ENCODE peak calls at places on chromosomes 7 and 10, in six cellular contexts. One of them, this sample, is unnamed.

GRCh38 chr7:103391976-103392375 is 44.5 kb downstream of the PSMC2 start:
- DNase-seq in tibial artery: no peak
- DNase-seq in MM.1S: no peak
- DNase-seq in IMR-90: peak; percentile 15
- DNase-seq in prostate gland: no peak
- DNase-seq in CD8-positive, alpha-beta T cell: no peak
- DNase-seq in this sample: no peak

GRCh38 chr7:120783721-120784120 is 74.2 kb downstream of the TSPAN12 start:
- DNase-seq in tibial artery: no peak
- DNase-seq in MM.1S: no peak
- DNase-seq in IMR-90: no peak
- DNase-seq in prostate gland: no peak
- DNase-seq in CD8-positive, alpha-beta T cell: no peak
- DNase-seq in this sample: no peak

GRCh38 chr7:151518781-151519044 is 982 bp downstream of the RHEB start:
- DNase-seq in tibial artery: no peak
- DNase-seq in MM.1S: peak; percentile 28
- DNase-seq in IMR-90: no peak
- DNase-seq in prostate gland: no peak
- DNase-seq in CD8-positive, alpha-beta T cell: no peak
- DNase-seq in this sample: no peak

GRCh38 chr7:44759246-44759645 is 10.6 kb downstream of the ZMIZ2 start:
- DNase-seq in tibial artery: no peak
- DNase-seq in MM.1S: no peak
- DNase-seq in IMR-90: no peak
- DNase-seq in prostate gland: no peak
- DNase-seq in CD8-positive, alpha-beta T cell: no peak
- DNase-seq in this sample: no peak

GRCh38 chr10:42973411-42973810 is 103.5 kb upstream of the RET start:
- DNase-seq in tibial artery: no peak
- DNase-seq in MM.1S: no peak
- DNase-seq in IMR-90: no peak
- DNase-seq in prostate gland: no peak
- DNase-seq in CD8-positive, alpha-beta T cell: peak; percentile 34
- DNase-seq in this sample: no peak

GRCh38 chr10:88540355-88540754 is 42.8 kb downstream of the RNLS start:
- DNase-seq in tibial artery: no peak
- DNase-seq in MM.1S: no peak
- DNase-seq in IMR-90: no peak
- DNase-seq in prostate gland: no peak
- DNase-seq in CD8-positive, alpha-beta T cell: no peak
- DNase-seq in this sample: no peak

GRCh38 chr10:27611209-27611608 is 107.1 kb downstream of the RAB18 start:
- DNase-seq in tibial artery: no peak
- DNase-seq in MM.1S: no peak
- DNase-seq in IMR-90: peak; percentile 85
- DNase-seq in prostate gland: no peak
- DNase-seq in CD8-positive, alpha-beta T cell: no peak
- DNase-seq in this sample: no peak

GRCh38 chr10:71255817-71256660 is 43.7 kb downstream of the UNC5B start:
- DNase-seq in tibial artery: peak; percentile 57
- DNase-seq in MM.1S: no peak
- DNase-seq in IMR-90: peak; percentile 91
- DNase-seq in prostate gland: peak; percentile 59
- DNase-seq in CD8-positive, alpha-beta T cell: no peak
- DNase-seq in this sample: peak; percentile 64

GRCh38 chr7:48147078-48147591 is 24.1 kb upstream of the ABCA13 start:
- DNase-seq in tibial artery: no peak
- DNase-seq in MM.1S: no peak
- DNase-seq in IMR-90: no peak
- DNase-seq in prostate gland: no peak
- DNase-seq in CD8-positive, alpha-beta T cell: no peak
- DNase-seq in this sample: no peak

GRCh38 chr7:106866298-106867281 is 1.5 kb downstream of the PIK3CG start:
- DNase-seq in tibial artery: no peak
- DNase-seq in MM.1S: peak; percentile 62
- DNase-seq in IMR-90: no peak
- DNase-seq in prostate gland: no peak
- DNase-seq in CD8-positive, alpha-beta T cell: no peak
- DNase-seq in this sample: no peak

GRCh38 chr10:10133271-10133670 is 884.4 kb upstream of the CELF2 start:
- DNase-seq in tibial artery: no peak
- DNase-seq in MM.1S: no peak
- DNase-seq in IMR-90: no peak
- DNase-seq in prostate gland: no peak
- DNase-seq in CD8-positive, alpha-beta T cell: no peak
- DNase-seq in this sample: no peak

GRCh38 chr7:131346885-131347592 is 19.4 kb downstream of the MKLN1 start:
- DNase-seq in tibial artery: no peak
- DNase-seq in MM.1S: no peak
- DNase-seq in IMR-90: no peak
- DNase-seq in prostate gland: peak; percentile 70
- DNase-seq in CD8-positive, alpha-beta T cell: no peak
- DNase-seq in this sample: no peak

GRCh38 chr10:24012249-24012803 is 196.6 kb upstream of the KIAA1217 start:
- DNase-seq in tibial artery: no peak
- DNase-seq in MM.1S: no peak
- DNase-seq in IMR-90: no peak
- DNase-seq in prostate gland: no peak
- DNase-seq in CD8-positive, alpha-beta T cell: no peak
- DNase-seq in this sample: no peak

GRCh38 chr10:26540601-26541000 is 102.5 kb downstream of the APBB1IP start:
- DNase-seq in tibial artery: no peak
- DNase-seq in MM.1S: no peak
- DNase-seq in IMR-90: no peak
- DNase-seq in prostate gland: no peak
- DNase-seq in CD8-positive, alpha-beta T cell: no peak
- DNase-seq in this sample: no peak

GRCh38 chr10:88794731-88795130 is 7.8 kb upstream of the LIPM start:
- DNase-seq in tibial artery: no peak
- DNase-seq in MM.1S: no peak
- DNase-seq in IMR-90: no peak
- DNase-seq in prostate gland: no peak
- DNase-seq in CD8-positive, alpha-beta T cell: no peak
- DNase-seq in this sample: no peak

GRCh38 chr7:77830649-77831355 is 32.2 kb downstream of the PHTF2 start:
- DNase-seq in tibial artery: no peak
- DNase-seq in MM.1S: no peak
- DNase-seq in IMR-90: peak; percentile 7
- DNase-seq in prostate gland: no peak
- DNase-seq in CD8-positive, alpha-beta T cell: no peak
- DNase-seq in this sample: no peak

GRCh38 chr10:34163075-34163905 is 651.8 kb downstream of the PARD3 start:
- DNase-seq in tibial artery: no peak
- DNase-seq in MM.1S: no peak
- DNase-seq in IMR-90: no peak
- DNase-seq in prostate gland: no peak
- DNase-seq in CD8-positive, alpha-beta T cell: no peak
- DNase-seq in this sample: no peak

GRCh38 chr7:100366411-100367250 is 6.7 kb upstream of the PILRA start:
- DNase-seq in tibial artery: no peak
- DNase-seq in MM.1S: no peak
- DNase-seq in IMR-90: no peak
- DNase-seq in prostate gland: no peak
- DNase-seq in CD8-positive, alpha-beta T cell: no peak
- DNase-seq in this sample: no peak

GRCh38 chr10:86744067-86744725 is 12.2 kb upstream of the BMPR1A start:
- DNase-seq in tibial artery: peak; percentile 39
- DNase-seq in MM.1S: no peak
- DNase-seq in IMR-90: no peak
- DNase-seq in prostate gland: peak; percentile 50
- DNase-seq in CD8-positive, alpha-beta T cell: no peak
- DNase-seq in this sample: no peak

GRCh38 chr7:140625908-140626868 is 14.4 kb downstream of the DENND2A start:
- DNase-seq in tibial artery: peak; percentile 93
- DNase-seq in MM.1S: no peak
- DNase-seq in IMR-90: peak; percentile 100
- DNase-seq in prostate gland: no peak
- DNase-seq in CD8-positive, alpha-beta T cell: no peak
- DNase-seq in this sample: peak; percentile 94
- H3K27ac ChIP-seq in tibial artery: no peak overlapping the region
- H3K27ac ChIP-seq in MM.1S: no peak overlapping the region
- H3K27ac ChIP-seq in IMR-90: peak overlapping the region; percentile 80
- H3K27ac ChIP-seq in prostate gland: no peak overlapping the region
- H3K27ac ChIP-seq in CD8-positive, alpha-beta T cell: no peak overlapping the region
- H3K27ac ChIP-seq in this sample: peak overlapping the region; percentile 84

DNA sequence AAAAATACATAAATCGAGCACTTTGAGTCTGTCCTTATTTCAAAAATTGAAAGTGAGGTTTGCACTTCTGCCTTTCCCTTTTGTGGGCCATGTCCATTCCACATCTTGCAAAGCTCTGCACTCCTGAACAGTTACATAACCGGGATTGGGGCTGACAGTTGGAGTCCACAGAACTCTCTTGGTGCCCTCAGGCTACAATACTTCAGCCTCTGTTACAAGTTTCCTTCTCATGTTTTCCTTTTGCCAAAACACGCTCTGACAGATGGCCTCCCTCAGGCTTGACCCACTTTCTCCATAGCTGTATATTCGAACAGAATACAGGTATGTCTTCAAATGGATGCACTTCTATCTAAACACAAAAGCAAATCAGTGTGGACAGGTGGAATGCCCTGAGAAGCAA is 335.9 kb downstream of the WDR37 start:
- DNase-seq in tibial artery: no peak
- DNase-seq in MM.1S: no peak
- DNase-seq in IMR-90: no peak
- DNase-seq in prostate gland: no peak
- DNase-seq in CD8-positive, alpha-beta T cell: peak; percentile 7
- DNase-seq in this sample: no peak
- TF ChIP-seq CTCF in tibial artery: no peak
- TF ChIP-seq CTCF in MM.1S: no peak
- TF ChIP-seq CTCF in IMR-90: no peak
- TF ChIP-seq CTCF in prostate gland: no peak
- TF ChIP-seq CTCF in CD8-positive, alpha-beta T cell: no peak
- TF ChIP-seq CTCF in this sample: no peak

GRCh38 chr10:13717571-13717935 is 130.8 kb downstream of the PRPF18 start:
- DNase-seq in tibial artery: no peak
- DNase-seq in MM.1S: no peak
- DNase-seq in IMR-90: no peak
- DNase-seq in prostate gland: peak; percentile 15
- DNase-seq in CD8-positive, alpha-beta T cell: no peak
- DNase-seq in this sample: no peak
- H3K4me3 ChIP-seq in tibial artery: peak overlapping the region; percentile 32
- H3K4me3 ChIP-seq in MM.1S: no peak overlapping the region
- H3K4me3 ChIP-seq in IMR-90: no peak overlapping the region
- H3K4me3 ChIP-seq in prostate gland: peak overlapping the region; percentile 24
- H3K4me3 ChIP-seq in CD8-positive, alpha-beta T cell: peak overlapping the region; percentile 27
- H3K4me3 ChIP-seq in this sample: peak overlapping the region; percentile 30

DNA sequence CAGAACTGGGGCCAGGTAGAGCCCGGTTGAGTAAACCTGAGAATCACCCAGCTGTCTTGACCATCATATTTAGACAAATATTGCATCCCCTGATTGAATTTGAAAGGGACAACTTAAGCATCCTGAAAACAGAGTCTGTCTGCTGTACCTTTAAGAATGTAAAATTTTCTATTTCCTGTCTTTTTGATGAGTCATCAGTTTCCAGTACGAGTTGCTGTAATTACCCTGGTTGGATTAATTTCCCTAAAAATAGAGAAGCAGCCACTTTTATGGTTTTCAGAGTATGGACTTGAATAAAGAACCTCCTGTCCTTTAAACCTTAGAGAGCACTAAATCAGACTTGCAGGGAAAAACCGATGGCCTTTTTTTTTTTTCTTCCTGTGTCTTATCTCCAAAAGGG is 164.6 kb upstream of the SH2B2 start:
- DNase-seq in tibial artery: no peak
- DNase-seq in MM.1S: peak; percentile 66
- DNase-seq in IMR-90: peak; percentile 61
- DNase-seq in prostate gland: no peak
- DNase-seq in CD8-positive, alpha-beta T cell: no peak
- DNase-seq in this sample: no peak
- H3K27ac ChIP-seq in tibial artery: no peak overlapping the region
- H3K27ac ChIP-seq in MM.1S: peak overlapping the region; percentile 26
- H3K27ac ChIP-seq in IMR-90: peak overlapping the region; percentile 99
- H3K27ac ChIP-seq in prostate gland: no peak overlapping the region
- H3K27ac ChIP-seq in CD8-positive, alpha-beta T cell: no peak overlapping the region
- H3K27ac ChIP-seq in this sample: no peak overlapping the region

DNA sequence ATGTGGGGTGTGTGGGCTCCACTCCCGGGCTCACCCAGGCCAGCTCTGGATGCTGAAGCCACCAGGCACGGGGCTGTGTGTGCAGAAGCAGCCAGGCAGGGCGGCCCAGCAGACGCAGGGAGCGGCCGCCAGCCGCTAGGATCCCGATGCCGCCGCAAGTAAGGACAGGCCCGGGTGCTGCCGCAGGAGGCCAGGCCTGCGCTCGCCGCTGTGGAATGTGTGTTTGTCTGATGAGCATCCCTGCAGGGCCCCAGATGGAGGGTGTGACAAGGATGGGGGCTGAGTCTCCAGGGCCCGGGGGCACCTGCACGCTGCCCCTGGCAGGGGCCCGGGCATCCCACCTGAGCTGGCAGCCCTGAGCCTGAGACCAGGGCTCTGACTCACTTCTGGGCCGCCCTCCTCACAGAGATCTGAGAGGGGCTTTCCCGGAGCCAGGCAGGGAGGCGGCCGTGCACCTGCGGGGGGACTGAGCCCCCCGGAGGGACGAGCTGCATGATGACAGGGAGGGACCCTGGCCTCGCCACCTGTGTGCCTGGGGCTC is 101.5 kb downstream of the FOXL3 start:
- DNase-seq in tibial artery: peak; percentile 10
- DNase-seq in MM.1S: no peak
- DNase-seq in IMR-90: no peak
- DNase-seq in prostate gland: peak; percentile 58
- DNase-seq in CD8-positive, alpha-beta T cell: no peak
- DNase-seq in this sample: no peak
- TF ChIP-seq CTCF in tibial artery: no peak
- TF ChIP-seq CTCF in MM.1S: no peak
- TF ChIP-seq CTCF in IMR-90: no peak
- TF ChIP-seq CTCF in prostate gland: no peak
- TF ChIP-seq CTCF in CD8-positive, alpha-beta T cell: no peak
- TF ChIP-seq CTCF in this sample: no peak

GRCh38 chr7:1668486-1668931 is 1.6 kb upstream of the ELFN1 start:
- DNase-seq in tibial artery: peak; percentile 8
- DNase-seq in MM.1S: no peak
- DNase-seq in IMR-90: no peak
- DNase-seq in prostate gland: no peak
- DNase-seq in CD8-positive, alpha-beta T cell: no peak
- DNase-seq in this sample: peak; percentile 49
- H3K4me3 ChIP-seq in tibial artery: no peak overlapping the region
- H3K4me3 ChIP-seq in MM.1S: no peak overlapping the region
- H3K4me3 ChIP-seq in IMR-90: no peak overlapping the region
- H3K4me3 ChIP-seq in prostate gland: no peak overlapping the region
- H3K4me3 ChIP-seq in CD8-positive, alpha-beta T cell: no peak overlapping the region
- H3K4me3 ChIP-seq in this sample: no peak overlapping the region

GRCh38 chr10:31204090-31204489 is 114.9 kb upstream of the ZEB1 start:
- DNase-seq in tibial artery: peak; percentile 48
- DNase-seq in MM.1S: no peak
- DNase-seq in IMR-90: peak; percentile 40
- DNase-seq in prostate gland: no peak
- DNase-seq in CD8-positive, alpha-beta T cell: no peak
- DNase-seq in this sample: peak; percentile 85
- H3K27ac ChIP-seq in tibial artery: no peak overlapping the region
- H3K27ac ChIP-seq in MM.1S: no peak overlapping the region
- H3K27ac ChIP-seq in IMR-90: no peak overlapping the region
- H3K27ac ChIP-seq in prostate gland: no peak overlapping the region
- H3K27ac ChIP-seq in CD8-positive, alpha-beta T cell: no peak overlapping the region
- H3K27ac ChIP-seq in this sample: peak overlapping the region; percentile 45

This sample was measured in heart right ventricle.